ENCODE peak calls at places on chromosome X, in seven cellular contexts. U is T-helper 1 cell, E is GM06990, P is SW 1271, R is putamen, X is head of caudate nucleus, J is mesenteric fat pad. N is an unnamed sample.

GRCh38 chrX:14872851-14873675 is at the start of the genes FANCB and MOSPD2:
- DNase-seq in U (peak; percentile 97), E (peak; percentile 96), P (peak; percentile 46), R (peak; percentile 93), X (peak; percentile 92), J (peak; percentile 96), N (peak; percentile 82)

GRCh38 chrX:39809326-39809725 is 288.4 kb downstream of the BCOR start:
- DNase-seq in U (no peak), E (no peak), P (peak; percentile 27), R (no peak), X (no peak), J (no peak), N (no peak)

GRCh38 chrX:153349952-153350351 is 16.0 kb downstream of the ZNF275 start:
- DNase-seq in U (no peak), E (no peak), P (no peak), R (no peak), X (no peak), J (no peak), N (no peak)

GRCh38 chrX:23756165-23756564 is 13.1 kb upstream of the ACOT9 start:
- DNase-seq in U (peak; percentile 72), E (no peak), P (peak; percentile 3), R (peak; percentile 13), X (peak; percentile 22), J (peak; percentile 60), N (no peak)

GRCh38 chrX:149365061-149365460 is 140.0 kb downstream of the IDS start:
- DNase-seq in U (no peak), E (no peak), P (no peak), R (no peak), X (no peak), J (no peak), N (no peak)

GRCh38 chrX:19658030-19658429 is 142.7 kb upstream of the MAP3K15 start:
- DNase-seq in U (no peak), E (no peak), P (no peak), R (no peak), X (no peak), J (no peak), N (no peak)

GRCh38 chrX:134849390-134849789 is 141.4 kb upstream of the SMIM10 start:
- DNase-seq in U (no peak), E (no peak), P (no peak), R (no peak), X (no peak), J (no peak), N (no peak)

GRCh38 chrX:51641421-51642021 is 22.8 kb upstream of the CENPVL3 start:
- DNase-seq in U (peak; percentile 21), E (no peak), P (no peak), R (peak; percentile 12), X (no peak), J (no peak), N (no peak)

GRCh38 chrX:70504772-70505450 is 60.3 kb downstream of the DLG3 start:
- DNase-seq in U (peak; percentile 54), E (no peak), P (no peak), R (no peak), X (no peak), J (peak; percentile 28), N (no peak)

GRCh38 chrX:21745756-21746155 is 12.2 kb downstream of the SMPX start:
- DNase-seq in U (peak; percentile 8), E (no peak), P (no peak), R (no peak), X (peak; percentile 12), J (no peak), N (peak; percentile 17)

GRCh38 chrX:141278306-141278705 is 36.0 kb upstream of the SPANXC start:
- DNase-seq in U (peak; percentile 1), E (no peak), P (no peak), R (peak; percentile 19), X (no peak), J (no peak), N (no peak)

GRCh38 chrX:100944601-100945000 is 15.9 kb upstream of the XKRX start:
- DNase-seq in U (no peak), E (no peak), P (no peak), R (no peak), X (no peak), J (no peak), N (no peak)

GRCh38 chrX:40651620-40652223 is 4.4 kb upstream of the CXorf38 start:
- DNase-seq in U (peak; percentile 69), E (peak; percentile 28), P (no peak), R (peak; percentile 50), X (peak; percentile 38), J (no peak), N (peak; percentile 65)

N was measured in NCI-H446.